ENCODE peak calls at places on chromosomes 2 and 18, in seven cellular contexts. Q is H1, X is HepG2, B is GM12891, V is GM12878, A is K562, E is SK-N-SH. Z is an unnamed sample.

GRCh38 chr18:46754661-46755292 is 2.1 kb downstream of the ST8SIA5 start:
- DNase-seq in Q (peak), X (peak), B (no peak), V (no peak), A (no peak), E (no peak), Z (no peak)

GRCh38 chr2:241901018-241901380 is 31.5 kb downstream of the RTP5 start:
- DNase-seq in Q (peak), X (no peak), B (no peak), V (no peak), A (no peak), E (no peak), Z (no peak)

GRCh38 chr2:79876430-79876829 is 363.6 kb downstream of the CTNNA2 start:
- DNase-seq in Q (no peak), X (peak), B (no peak), V (no peak), A (no peak), E (peak), Z (no peak)

GRCh38 chr18:12155996-12156395 is 62.4 kb downstream of the ANKRD62 start:
- DNase-seq in Q (no peak), X (no peak), B (no peak), V (no peak), A (no peak), E (no peak), Z (no peak)

GRCh38 chr2:101300164-101300563 is 8.3 kb downstream of the RNF149 start:
- DNase-seq in Q (no peak), X (no peak), B (no peak), V (no peak), A (no peak), E (no peak), Z (no peak)

GRCh38 chr2:8144785-8145184 is 537.1 kb upstream of the ID2 start:
- DNase-seq in Q (no peak), X (no peak), B (no peak), V (no peak), A (no peak), E (no peak), Z (no peak)

GRCh38 chr2:74405994-74406583 is 15.3 kb downstream of the C2orf81 start:
- DNase-seq in Q (no peak), X (no peak), B (no peak), V (peak), A (no peak), E (no peak), Z (no peak)

GRCh38 chr2:74689671-74690070 is 35.6 kb downstream of the SEMA4F start:
- DNase-seq in Q (no peak), X (no peak), B (no peak), V (no peak), A (no peak), E (no peak), Z (no peak)

GRCh38 chr18:47930844-47931706 is 616 bp upstream of the SMAD2 start:
- DNase-seq in Q (peak), X (peak), B (peak), V (peak), A (peak), E (peak), Z (peak)

GRCh38 chr18:47929681-47930085 is 776 bp downstream of the SMAD2 start:
- DNase-seq in Q (no peak), X (peak), B (no peak), V (no peak), A (no peak), E (no peak), Z (no peak)

GRCh38 chr18:47931707-47932103 is 1.2 kb upstream of the SMAD2 start:
- DNase-seq in Q (no peak), X (no peak), B (no peak), V (no peak), A (peak), E (peak), Z (no peak)

GRCh38 chr18:47928466-47928865 is 2.0 kb downstream of the SMAD2 start:
- DNase-seq in Q (no peak), X (no peak), B (no peak), V (no peak), A (no peak), E (no peak), Z (no peak)

GRCh38 chr18:47930086-47930843 is at the start of gene SMAD2:
- DNase-seq in Q (peak), X (peak), B (peak), V (no peak), A (peak), E (peak), Z (peak)
- TF ChIP-seq POLR2AphosphoS5 in Q (peak), X (peak), B (no peak), V (no peak), A (no peak), E (no peak), Z (peak)

DNA sequence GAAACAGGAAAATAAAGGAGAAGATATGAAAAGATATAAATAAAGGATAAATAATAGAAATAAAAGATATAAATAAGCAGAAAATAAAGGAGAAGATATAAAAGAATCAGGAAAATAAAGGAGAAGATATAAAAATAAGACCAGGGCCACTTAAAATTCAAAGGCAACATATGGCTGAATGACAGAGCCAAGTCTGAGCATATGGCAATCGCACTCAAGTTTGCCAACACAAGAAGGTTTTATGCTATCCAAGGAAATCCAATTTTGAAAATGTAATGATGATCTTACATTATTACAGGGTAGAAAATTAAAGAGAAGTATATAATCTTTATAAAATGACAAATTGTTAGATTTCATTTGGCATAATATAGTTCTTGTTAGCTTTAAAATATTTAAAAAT is 33.6 kb downstream of the USP40 start:
- DNase-seq in Q (no peak), X (no peak), B (no peak), V (no peak), A (no peak), E (no peak), Z (no peak)
- TF ChIP-seq TAF1 in Q (no peak), X (no peak), B (no peak), V (no peak), A (no peak), E (no peak), Z (no peak)

DNA sequence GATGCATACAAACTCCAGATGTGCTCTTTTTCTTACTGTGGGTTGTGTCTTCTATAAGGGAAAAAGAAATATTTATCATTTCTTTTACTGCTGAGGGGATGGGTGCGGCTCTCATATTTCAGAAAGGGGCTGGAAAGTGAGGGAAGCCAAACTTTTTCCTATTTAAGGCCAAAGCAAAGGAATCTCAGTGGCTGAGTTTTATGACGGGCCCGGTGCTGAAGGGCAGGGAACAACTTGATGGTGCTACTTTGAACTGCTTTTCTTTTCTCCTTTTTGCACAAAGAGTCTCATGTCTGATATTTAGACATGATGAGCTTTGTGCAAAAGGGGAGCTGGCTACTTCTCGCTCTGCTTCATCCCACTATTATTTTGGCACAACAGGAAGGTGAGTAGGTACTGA is at the start of gene COL3A1:
- DNase-seq in Q (no peak), X (no peak), B (no peak), V (no peak), A (no peak), E (no peak), Z (no peak)
- TF ChIP-seq POLR2AphosphoS5 in Q (no peak), X (no peak), B (no peak), V (no peak), A (no peak), E (peak), Z (no peak)

DNA sequence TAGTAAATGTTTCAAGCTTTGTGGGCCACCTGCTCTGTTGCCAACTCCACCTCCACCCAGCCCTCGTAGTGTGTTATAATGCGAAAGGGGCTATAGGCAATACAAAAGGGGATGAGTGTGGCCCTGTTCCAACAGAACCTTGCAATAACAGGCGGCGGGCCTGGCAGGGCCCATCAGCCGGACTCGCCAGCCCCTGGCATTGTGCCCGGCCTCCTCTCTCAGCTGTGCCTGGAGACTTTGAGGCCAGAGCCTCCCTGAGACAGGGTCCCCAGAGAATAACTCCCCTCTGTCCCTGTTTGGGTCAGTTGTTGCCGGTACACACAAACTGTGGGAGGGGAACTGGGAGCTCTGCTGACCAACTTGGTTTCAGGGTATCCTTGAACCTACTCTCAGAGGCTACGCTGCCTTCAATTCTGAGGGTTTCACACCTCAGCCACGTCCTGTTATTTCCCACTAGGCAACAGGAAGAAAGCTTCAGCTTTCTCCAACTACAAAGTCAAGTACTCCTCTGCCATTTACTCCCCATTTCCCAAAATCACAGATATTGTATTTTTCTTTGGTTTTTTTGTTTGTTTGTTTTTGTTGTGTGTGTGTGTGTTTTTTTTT is 58.0 kb upstream of the ZNF236 start:
- DNase-seq in Q (no peak), X (no peak), B (no peak), V (no peak), A (no peak), E (no peak), Z (no peak)
- TF ChIP-seq TAF1 in Q (no peak), X (no peak), B (no peak), V (no peak), A (no peak), E (no peak), Z (no peak)

GRCh38 chr2:17753803-17754663 is at the start of the genes GEN1 and SMC6:
- DNase-seq in Q (peak), X (peak), B (peak), V (peak), A (peak), E (peak), Z (peak)
- TF ChIP-seq POLR2AphosphoS5 in Q (peak), X (peak), B (no peak), V (peak), A (peak), E (peak), Z (no peak)

DNA sequence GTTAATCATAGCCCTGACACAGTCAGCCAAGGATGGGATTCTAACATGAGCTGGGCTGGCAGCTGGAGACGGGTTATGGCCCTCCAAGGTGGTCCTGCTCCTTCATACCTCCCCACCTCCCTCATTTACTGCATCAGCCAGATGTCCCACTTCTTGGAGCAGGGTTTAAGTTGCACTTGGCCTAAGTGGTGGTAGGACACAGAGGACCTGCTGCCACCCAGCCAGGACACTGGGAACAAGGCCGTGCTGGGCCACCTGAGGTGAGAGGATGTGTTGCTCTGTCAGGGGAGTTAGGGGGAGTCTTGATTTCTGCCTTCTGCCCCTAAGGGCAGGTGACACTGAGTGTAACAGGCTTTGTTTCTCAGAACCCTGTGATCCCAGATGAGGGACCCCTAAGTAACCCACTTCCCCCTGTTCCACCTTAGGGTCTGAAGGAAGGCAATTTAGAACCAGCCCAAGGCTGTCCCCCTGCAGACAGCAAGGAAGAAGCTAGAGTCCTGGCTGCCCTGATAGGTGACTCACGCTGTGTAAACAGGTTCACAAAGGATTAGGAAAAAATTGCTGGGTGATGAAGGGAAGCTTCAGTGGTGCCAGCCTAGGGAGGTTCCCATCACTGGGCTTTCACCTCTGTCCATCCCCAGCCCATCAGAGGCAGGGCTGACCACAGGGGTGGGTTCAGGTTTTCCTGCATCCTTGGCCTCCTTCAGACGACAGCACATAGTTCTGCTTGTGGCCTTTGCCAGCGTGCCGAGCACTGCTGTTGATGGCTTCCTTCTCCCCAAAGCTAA is 114.3 kb upstream of the MCFD2 start:
- DNase-seq in Q (no peak), X (peak), B (no peak), V (no peak), A (no peak), E (no peak), Z (no peak)
- TF ChIP-seq TAF1 in Q (no peak), X (no peak), B (no peak), V (no peak), A (no peak), E (no peak), Z (no peak)

Z was measured in GM12892.